ENCODE peak calls at places on chromosomes 6 and 20, in four cellular contexts. One of them, this sample, is unnamed.

GRCh38 chr6:64694356-64694755 is 1012.7 kb downstream of the EYS start:
- DNase-seq in GM13977: no peak
- DNase-seq in uterus: no peak
- DNase-seq in trophoblast cell: no peak
- DNase-seq in this sample: no peak

GRCh38 chr6:30752164-30752927 is 8.0 kb upstream of the IER3 start:
- DNase-seq in trophoblast cell: peak
- DNase-seq in uterus: peak
- DNase-seq in GM13977: no peak
- DNase-seq in this sample: peak

GRCh38 chr20:58675146-58675584 is 17.4 kb upstream of the NPEPL1 start:
- DNase-seq in uterus: no peak
- DNase-seq in trophoblast cell: no peak
- DNase-seq in GM13977: no peak
- DNase-seq in this sample: no peak

GRCh38 chr20:32018269-32019155 is 8.3 kb downstream of the CCM2L start:
- DNase-seq in trophoblast cell: no peak
- DNase-seq in GM13977: peak
- DNase-seq in uterus: peak
- DNase-seq in this sample: no peak

GRCh38 chr6:33431880-33432541 is 12.1 kb downstream of the SYNGAP1 start:
- DNase-seq in trophoblast cell: no peak
- DNase-seq in GM13977: peak
- DNase-seq in uterus: no peak
- DNase-seq in this sample: no peak

GRCh38 chr20:33071198-33071597 is 8.2 kb upstream of the BPIFB4 start:
- DNase-seq in uterus: no peak
- DNase-seq in GM13977: no peak
- DNase-seq in trophoblast cell: no peak
- DNase-seq in this sample: no peak

GRCh38 chr6:122610690-122611455 is 668 bp downstream of the PKIB start:
- DNase-seq in GM13977: peak
- DNase-seq in trophoblast cell: peak
- DNase-seq in uterus: no peak
- DNase-seq in this sample: peak

GRCh38 chr20:52572687-52573086 is 381.1 kb upstream of the ZFP64 start:
- DNase-seq in uterus: no peak
- DNase-seq in GM13977: no peak
- DNase-seq in trophoblast cell: no peak
- DNase-seq in this sample: no peak

GRCh38 chr6:84033523-84034451 is at the start of gene MRAP2:
- DNase-seq in trophoblast cell: no peak
- DNase-seq in GM13977: peak
- DNase-seq in uterus: no peak
- DNase-seq in this sample: no peak

GRCh38 chr6:110310861-110311446 is 47.2 kb downstream of the METTL24 start:
- DNase-seq in trophoblast cell: no peak
- DNase-seq in GM13977: no peak
- DNase-seq in uterus: no peak
- DNase-seq in this sample: no peak

GRCh38 chr6:16140607-16141006 is 11.7 kb downstream of the MYLIP start:
- DNase-seq in trophoblast cell: no peak
- DNase-seq in uterus: no peak
- DNase-seq in GM13977: no peak
- DNase-seq in this sample: no peak

GRCh38 chr6:116115781-116116180 is 10.2 kb downstream of the COL10A1 start:
- DNase-seq in trophoblast cell: no peak
- DNase-seq in GM13977: no peak
- DNase-seq in uterus: no peak
- DNase-seq in this sample: no peak

This sample was measured in coronary artery.